ENCODE peak calls at places on chromosomes 12 and 14, in eight cellular contexts. One of them, this sample, is unnamed.

GRCh38 chr14:103817595-103817994 is 29.8 kb downstream of the PPP1R13B start:
- ATAC-seq in upper lobe of left lung: no peak
- ATAC-seq in activated CD8-positive, alpha-beta T cell treated with anti-CD3 and anti-CD28 coated beads for 36 hours: no peak
- ATAC-seq in left lung: no peak
- ATAC-seq in right cardiac atrium: peak
- ATAC-seq in aorta: no peak
- ATAC-seq in naive B cell: no peak
- ATAC-seq in naive thymus-derived CD4-positive, alpha-beta T cell: no peak
- ATAC-seq in this sample: no peak

GRCh38 chr14:69797573-69798338 is 715 bp upstream of the SLC10A1 start:
- ATAC-seq in upper lobe of left lung: peak
- ATAC-seq in activated CD8-positive, alpha-beta T cell treated with anti-CD3 and anti-CD28 coated beads for 36 hours: no peak
- ATAC-seq in left lung: peak
- ATAC-seq in right cardiac atrium: no peak
- ATAC-seq in aorta: no peak
- ATAC-seq in naive B cell: no peak
- ATAC-seq in naive thymus-derived CD4-positive, alpha-beta T cell: no peak
- ATAC-seq in this sample: no peak

GRCh38 chr14:19743256-19743655 is at the start of gene OR4Q3:
- ATAC-seq in upper lobe of left lung: no peak
- ATAC-seq in activated CD8-positive, alpha-beta T cell treated with anti-CD3 and anti-CD28 coated beads for 36 hours: no peak
- ATAC-seq in left lung: no peak
- ATAC-seq in right cardiac atrium: no peak
- ATAC-seq in aorta: no peak
- ATAC-seq in naive B cell: no peak
- ATAC-seq in naive thymus-derived CD4-positive, alpha-beta T cell: no peak
- ATAC-seq in this sample: no peak

GRCh38 chr14:102927346-102927877 is 4.9 kb downstream of the AMN start:
- ATAC-seq in upper lobe of left lung: peak
- ATAC-seq in activated CD8-positive, alpha-beta T cell treated with anti-CD3 and anti-CD28 coated beads for 36 hours: no peak
- ATAC-seq in left lung: peak
- ATAC-seq in right cardiac atrium: no peak
- ATAC-seq in aorta: no peak
- ATAC-seq in naive B cell: no peak
- ATAC-seq in naive thymus-derived CD4-positive, alpha-beta T cell: no peak
- ATAC-seq in this sample: no peak

GRCh38 chr12:47145188-47145587 is 65.4 kb upstream of the AMIGO2 start:
- ATAC-seq in upper lobe of left lung: no peak
- ATAC-seq in activated CD8-positive, alpha-beta T cell treated with anti-CD3 and anti-CD28 coated beads for 36 hours: no peak
- ATAC-seq in left lung: no peak
- ATAC-seq in right cardiac atrium: no peak
- ATAC-seq in aorta: no peak
- ATAC-seq in naive B cell: no peak
- ATAC-seq in naive thymus-derived CD4-positive, alpha-beta T cell: peak
- ATAC-seq in this sample: no peak

GRCh38 chr12:132502882-132503193 is 12.9 kb downstream of the FBRSL1 start:
- ATAC-seq in upper lobe of left lung: no peak
- ATAC-seq in activated CD8-positive, alpha-beta T cell treated with anti-CD3 and anti-CD28 coated beads for 36 hours: no peak
- ATAC-seq in left lung: no peak
- ATAC-seq in right cardiac atrium: no peak
- ATAC-seq in aorta: no peak
- ATAC-seq in naive B cell: no peak
- ATAC-seq in naive thymus-derived CD4-positive, alpha-beta T cell: no peak
- ATAC-seq in this sample: no peak

GRCh38 chr14:54688229-54688628 is 121.3 kb downstream of the SAMD4A start:
- ATAC-seq in upper lobe of left lung: no peak
- ATAC-seq in activated CD8-positive, alpha-beta T cell treated with anti-CD3 and anti-CD28 coated beads for 36 hours: peak
- ATAC-seq in left lung: no peak
- ATAC-seq in right cardiac atrium: no peak
- ATAC-seq in aorta: no peak
- ATAC-seq in naive B cell: no peak
- ATAC-seq in naive thymus-derived CD4-positive, alpha-beta T cell: no peak
- ATAC-seq in this sample: no peak

GRCh38 chr12:28775556-28775955 is 373.5 kb upstream of the FAR2 start:
- ATAC-seq in upper lobe of left lung: no peak
- ATAC-seq in activated CD8-positive, alpha-beta T cell treated with anti-CD3 and anti-CD28 coated beads for 36 hours: no peak
- ATAC-seq in left lung: no peak
- ATAC-seq in right cardiac atrium: no peak
- ATAC-seq in aorta: no peak
- ATAC-seq in naive B cell: no peak
- ATAC-seq in naive thymus-derived CD4-positive, alpha-beta T cell: no peak
- ATAC-seq in this sample: no peak

GRCh38 chr14:23365353-23366162 is 586 bp upstream of the EFS start:
- ATAC-seq in upper lobe of left lung: peak
- ATAC-seq in activated CD8-positive, alpha-beta T cell treated with anti-CD3 and anti-CD28 coated beads for 36 hours: no peak
- ATAC-seq in left lung: peak
- ATAC-seq in right cardiac atrium: peak
- ATAC-seq in aorta: peak
- ATAC-seq in naive B cell: no peak
- ATAC-seq in naive thymus-derived CD4-positive, alpha-beta T cell: no peak
- ATAC-seq in this sample: no peak

GRCh38 chr12:53218551-53219114 is 11.6 kb upstream of the ITGB7 start:
- ATAC-seq in upper lobe of left lung: no peak
- ATAC-seq in activated CD8-positive, alpha-beta T cell treated with anti-CD3 and anti-CD28 coated beads for 36 hours: no peak
- ATAC-seq in left lung: no peak
- ATAC-seq in right cardiac atrium: no peak
- ATAC-seq in aorta: peak
- ATAC-seq in naive B cell: no peak
- ATAC-seq in naive thymus-derived CD4-positive, alpha-beta T cell: no peak
- ATAC-seq in this sample: no peak

GRCh38 chr12:75488553-75488952 is 8.0 kb downstream of the GLIPR1 start:
- ATAC-seq in upper lobe of left lung: peak
- ATAC-seq in activated CD8-positive, alpha-beta T cell treated with anti-CD3 and anti-CD28 coated beads for 36 hours: no peak
- ATAC-seq in left lung: peak
- ATAC-seq in right cardiac atrium: peak
- ATAC-seq in aorta: no peak
- ATAC-seq in naive B cell: peak
- ATAC-seq in naive thymus-derived CD4-positive, alpha-beta T cell: peak
- ATAC-seq in this sample: no peak

GRCh38 chr12:98227162-98227561 is 288.2 kb upstream of the TMPO start:
- ATAC-seq in upper lobe of left lung: no peak
- ATAC-seq in activated CD8-positive, alpha-beta T cell treated with anti-CD3 and anti-CD28 coated beads for 36 hours: no peak
- ATAC-seq in left lung: peak
- ATAC-seq in right cardiac atrium: no peak
- ATAC-seq in aorta: no peak
- ATAC-seq in naive B cell: no peak
- ATAC-seq in naive thymus-derived CD4-positive, alpha-beta T cell: no peak
- ATAC-seq in this sample: no peak

GRCh38 chr14:105330491-105330895 is 15.9 kb downstream of the PACS2 start:
- ATAC-seq in upper lobe of left lung: peak
- ATAC-seq in activated CD8-positive, alpha-beta T cell treated with anti-CD3 and anti-CD28 coated beads for 36 hours: peak
- ATAC-seq in left lung: peak
- ATAC-seq in right cardiac atrium: peak
- ATAC-seq in aorta: peak
- ATAC-seq in naive B cell: no peak
- ATAC-seq in naive thymus-derived CD4-positive, alpha-beta T cell: no peak
- ATAC-seq in this sample: no peak

GRCh38 chr12:68157295-68157871 is 2.2 kb downstream of the IFNG start:
- ATAC-seq in upper lobe of left lung: no peak
- ATAC-seq in activated CD8-positive, alpha-beta T cell treated with anti-CD3 and anti-CD28 coated beads for 36 hours: peak
- ATAC-seq in left lung: no peak
- ATAC-seq in right cardiac atrium: no peak
- ATAC-seq in aorta: no peak
- ATAC-seq in naive B cell: no peak
- ATAC-seq in naive thymus-derived CD4-positive, alpha-beta T cell: no peak
- ATAC-seq in this sample: no peak

GRCh38 chr14:61337893-61338292 is 16.5 kb downstream of the PRKCH start:
- ATAC-seq in upper lobe of left lung: no peak
- ATAC-seq in activated CD8-positive, alpha-beta T cell treated with anti-CD3 and anti-CD28 coated beads for 36 hours: peak
- ATAC-seq in left lung: no peak
- ATAC-seq in right cardiac atrium: no peak
- ATAC-seq in aorta: no peak
- ATAC-seq in naive B cell: no peak
- ATAC-seq in naive thymus-derived CD4-positive, alpha-beta T cell: peak
- ATAC-seq in this sample: no peak

GRCh38 chr12:64631197-64631596 is 20.9 kb downstream of the RASSF3 start:
- ATAC-seq in upper lobe of left lung: no peak
- ATAC-seq in activated CD8-positive, alpha-beta T cell treated with anti-CD3 and anti-CD28 coated beads for 36 hours: peak
- ATAC-seq in left lung: no peak
- ATAC-seq in right cardiac atrium: no peak
- ATAC-seq in aorta: no peak
- ATAC-seq in naive B cell: peak
- ATAC-seq in naive thymus-derived CD4-positive, alpha-beta T cell: peak
- ATAC-seq in this sample: peak

GRCh38 chr14:59301354-59301753 is 112.9 kb downstream of the DAAM1 start:
- ATAC-seq in upper lobe of left lung: no peak
- ATAC-seq in activated CD8-positive, alpha-beta T cell treated with anti-CD3 and anti-CD28 coated beads for 36 hours: peak
- ATAC-seq in left lung: no peak
- ATAC-seq in right cardiac atrium: no peak
- ATAC-seq in aorta: no peak
- ATAC-seq in naive B cell: peak
- ATAC-seq in naive thymus-derived CD4-positive, alpha-beta T cell: no peak
- ATAC-seq in this sample: peak

GRCh38 chr14:97107760-97108159 is 310.6 kb downstream of the VRK1 start:
- ATAC-seq in upper lobe of left lung: no peak
- ATAC-seq in activated CD8-positive, alpha-beta T cell treated with anti-CD3 and anti-CD28 coated beads for 36 hours: no peak
- ATAC-seq in left lung: no peak
- ATAC-seq in right cardiac atrium: no peak
- ATAC-seq in aorta: no peak
- ATAC-seq in naive B cell: no peak
- ATAC-seq in naive thymus-derived CD4-positive, alpha-beta T cell: no peak
- ATAC-seq in this sample: no peak

GRCh38 chr12:74945771-74946198 is 263.9 kb downstream of the KCNC2 start:
- ATAC-seq in upper lobe of left lung: no peak
- ATAC-seq in activated CD8-positive, alpha-beta T cell treated with anti-CD3 and anti-CD28 coated beads for 36 hours: no peak
- ATAC-seq in left lung: no peak
- ATAC-seq in right cardiac atrium: no peak
- ATAC-seq in aorta: no peak
- ATAC-seq in naive B cell: no peak
- ATAC-seq in naive thymus-derived CD4-positive, alpha-beta T cell: no peak
- ATAC-seq in this sample: no peak

This sample was measured in stimulated activated memory B cell treated with anti-CD40 and anti-IgM and Interleukin-4, amounts not matched to agents 10 μg/mL and 1 μg/mL and 100 μg/mL, for 72 hours.